ENCODE peak calls at places on chromosome 2, in seven cellular contexts. H is breast epithelium, I is NCI-H1092 treated with DMSO at 0.1 percent for 48 hours, A is heart left ventricle, E is RCC 7860, N is activated T-cell treated with anti-CD3 and anti-CD28 coated beads for 1 hour, R is A549. W is an unnamed sample.

GRCh38 chr2:1224901-1225300 is 188.4 kb upstream of the TPO start:
- DNase-seq in H (no peak), I (no peak), A (no peak), E (no peak), N (no peak), R (no peak), W (no peak)

GRCh38 chr2:678964-679363 is 1.8 kb upstream of the TMEM18 start:
- DNase-seq in H (no peak), I (no peak), A (no peak), E (no peak), N (no peak), R (no peak), W (no peak)

GRCh38 chr2:62577994-62578836 is 72.2 kb upstream of the TMEM17 start:
- DNase-seq in H (no peak), I (no peak), A (no peak), E (peak; percentile 94), N (no peak), R (peak; percentile 94), W (no peak)

GRCh38 chr2:217206326-217206725 is 346.5 kb upstream of the TNP1 start:
- DNase-seq in H (no peak), I (no peak), A (no peak), E (no peak), N (no peak), R (no peak), W (no peak)

GRCh38 chr2:206971805-206972204 is 32.5 kb downstream of the CPO start:
- DNase-seq in H (no peak), I (no peak), A (no peak), E (no peak), N (no peak), R (no peak), W (no peak)

GRCh38 chr2:168534926-168535325 is 78.9 kb downstream of the CERS6 start:
- DNase-seq in H (no peak), I (no peak), A (peak; percentile 37), E (no peak), N (no peak), R (no peak), W (no peak)

GRCh38 chr2:7672027-7672684 is 754.9 kb downstream of the RNF144A start:
- DNase-seq in H (no peak), I (no peak), A (no peak), E (peak; percentile 8), N (peak; percentile 28), R (peak; percentile 75), W (peak; percentile 23)

GRCh38 chr2:211132586-211132985 is 576.2 kb downstream of the CPS1 start:
- DNase-seq in H (no peak), I (no peak), A (no peak), E (no peak), N (no peak), R (no peak), W (no peak)